ENCODE peak calls at places on chromosome 21, in eight cellular contexts. B is activated effector memory CD4-positive, alpha-beta T cell treated with anti-CD3 and anti-CD28 coated beads, Interleukin-2, amount 50 U/mL, for 16 hours; C is fibroblast of mammary gland; O is epithelial cell of esophagus; M is heart right ventricle; A is pancreas; V is CD8-positive, alpha-beta T cell; I is NT2/D1. U is an unnamed sample.

GRCh38 chr21:42238185-42238934 is 19.4 kb downstream of the ABCG1 start:
- DNase-seq in B (peak; percentile 79), C (no peak), O (no peak), M (no peak), A (no peak), V (peak; percentile 16), I (no peak), U (no peak)

GRCh38 chr21:33412832-33413519 is 9.8 kb downstream of the IFNGR2 start:
- DNase-seq in B (no peak), C (no peak), O (no peak), M (no peak), A (no peak), V (no peak), I (no peak), U (no peak)

GRCh38 chr21:36481639-36482038 is 1.7 kb upstream of the CLDN14 start:
- DNase-seq in B (no peak), C (no peak), O (no peak), M (no peak), A (no peak), V (no peak), I (no peak), U (no peak)

GRCh38 chr21:41823166-41823565 is 56.0 kb downstream of the PRDM15 start:
- DNase-seq in B (no peak), C (no peak), O (no peak), M (no peak), A (no peak), V (no peak), I (no peak), U (no peak)

GRCh38 chr21:29092102-29092959 is 18.9 kb upstream of the CCT8 start:
- DNase-seq in B (no peak), C (peak; percentile 82), O (no peak), M (no peak), A (no peak), V (no peak), I (no peak), U (no peak)

GRCh38 chr21:16993416-16994044 is 519.3 kb upstream of the CXADR start:
- DNase-seq in B (no peak), C (no peak), O (no peak), M (no peak), A (no peak), V (no peak), I (no peak), U (no peak)

GRCh38 chr21:35400233-35400939 is 351.3 kb upstream of the RUNX1 start:
- DNase-seq in B (peak; percentile 64), C (peak; percentile 71), O (peak; percentile 88), M (no peak), A (no peak), V (peak; percentile 3), I (peak; percentile 59), U (peak; percentile 20)

GRCh38 chr21:28099296-28099695 is 893.4 kb downstream of the LTN1 start:
- DNase-seq in B (no peak), C (peak; percentile 41), O (no peak), M (peak; percentile 29), A (no peak), V (no peak), I (no peak), U (peak; percentile 23)

U was measured in globus pallidus.